ENCODE peak calls at places on chromosomes 12 and 14, in ten cellular contexts. R, Y, J, H, G, Z, Q, L, E and B are unnamed samples.

GRCh38 chr14:93741556-93742210 is 46.6 kb downstream of the PRIMA1 start:
- DNase-seq in R (no peak), Y (no peak), J (no peak), H (no peak), G (no peak), Z (no peak), Q (no peak), L (no peak), E (no peak), B (no peak)

GRCh38 chr12:57138526-57139272 is 8.7 kb downstream of the LRP1-AS start:
- DNase-seq in R (no peak), Y (peak; percentile 54), J (no peak), H (peak; percentile 65), G (no peak), Z (no peak), Q (peak; percentile 88), L (no peak), E (no peak), B (no peak)

GRCh38 chr14:89171628-89172027 is 245.4 kb downstream of the FOXN3 start:
- DNase-seq in R (no peak), Y (no peak), J (no peak), H (no peak), G (no peak), Z (no peak), Q (no peak), L (no peak), E (no peak), B (no peak)

GRCh38 chr12:55820679-55821078 is 2.8 kb downstream of the ORMDL2 start:
- DNase-seq in R (peak; percentile 55), Y (no peak), J (no peak), H (peak; percentile 39), G (no peak), Z (no peak), Q (no peak), L (peak; percentile 28), E (no peak), B (no peak)

GRCh38 chr14:28709571-28710305 is 56.8 kb upstream of the FOXG1 start:
- DNase-seq in R (no peak), Y (no peak), J (no peak), H (no peak), G (no peak), Z (no peak), Q (no peak), L (no peak), E (no peak), B (no peak)

GRCh38 chr12:107511292-107511691 is 174.3 kb upstream of the PWP1 start:
- DNase-seq in R (peak; percentile 31), Y (no peak), J (peak; percentile 16), H (peak; percentile 8), G (no peak), Z (no peak), Q (no peak), L (no peak), E (no peak), B (no peak)

GRCh38 chr14:80621701-80622100 is 319.8 kb downstream of the CEP128 start:
- DNase-seq in R (peak; percentile 88), Y (peak; percentile 53), J (no peak), H (peak; percentile 88), G (no peak), Z (no peak), Q (no peak), L (no peak), E (no peak), B (no peak)

GRCh38 chr12:63069860-63070617 is 81.0 kb downstream of the AVPR1A start:
- DNase-seq in R (no peak), Y (no peak), J (no peak), H (no peak), G (no peak), Z (no peak), Q (no peak), L (no peak), E (no peak), B (no peak)

GRCh38 chr14:74314576-74314975 is 11.8 kb upstream of the ABCD4 start:
- DNase-seq in R (no peak), Y (no peak), J (no peak), H (no peak), G (no peak), Z (no peak), Q (no peak), L (no peak), E (no peak), B (no peak)

GRCh38 chr12:101230547-101230946 is 20.5 kb upstream of the SLC5A8 start:
- DNase-seq in R (peak; percentile 64), Y (peak; percentile 7), J (peak; percentile 75), H (peak; percentile 35), G (no peak), Z (no peak), Q (no peak), L (peak; percentile 84), E (no peak), B (no peak)

GRCh38 chr14:79513446-79513845 is 697.9 kb downstream of the DIO2 start:
- DNase-seq in R (no peak), Y (no peak), J (no peak), H (no peak), G (no peak), Z (no peak), Q (no peak), L (no peak), E (no peak), B (no peak)

GRCh38 chr12:88624911-88625310 is 44.6 kb upstream of the KITLG start:
- DNase-seq in R (peak; percentile 69), Y (no peak), J (peak; percentile 47), H (peak; percentile 80), G (no peak), Z (no peak), Q (no peak), L (no peak), E (no peak), B (no peak)

GRCh38 chr12:68779280-68779679 is 28.7 kb upstream of the MDM2 start:
- DNase-seq in R (peak; percentile 11), Y (no peak), J (no peak), H (no peak), G (no peak), Z (no peak), Q (no peak), L (no peak), E (no peak), B (no peak)

GRCh38 chr12:68440068-68440581 is 108.0 kb upstream of the MDM1 start:
- DNase-seq in R (peak; percentile 62), Y (no peak), J (no peak), H (peak; percentile 24), G (no peak), Z (no peak), Q (no peak), L (peak; percentile 27), E (no peak), B (no peak)

GRCh38 chr12:113601656-113602263 is 130.1 kb upstream of the LHX5 start:
- DNase-seq in R (no peak), Y (no peak), J (no peak), H (no peak), G (peak; percentile 50), Z (no peak), Q (no peak), L (peak; percentile 22), E (no peak), B (no peak)

GRCh38 chr12:128365831-128366231 is 98.9 kb downstream of the TMEM132C start:
- DNase-seq in R (peak; percentile 1), Y (no peak), J (no peak), H (no peak), G (peak; percentile 37), Z (peak; percentile 33), Q (no peak), L (no peak), E (no peak), B (peak; percentile 10)

GRCh38 chr12:121628037-121628436 is 1.7 kb downstream of the ORAI1 start:
- DNase-seq in R (no peak), Y (no peak), J (no peak), H (no peak), G (no peak), Z (no peak), Q (peak; percentile 71), L (no peak), E (no peak), B (no peak)

GRCh38 chr12:24396266-24396665 is 446.8 kb upstream of the SOX5 start:
- DNase-seq in R (no peak), Y (no peak), J (no peak), H (no peak), G (no peak), Z (peak; percentile 41), Q (no peak), L (no peak), E (no peak), B (peak; percentile 12)

GRCh38 chr12:108578813-108579212 is 16.4 kb downstream of the ISCU start:
- DNase-seq in R (no peak), Y (no peak), J (no peak), H (no peak), G (no peak), Z (no peak), Q (no peak), L (no peak), E (no peak), B (no peak)